ENCODE peak calls at places on chromosomes 11 and 22, in six cellular contexts. C is endothelial cell of umbilical vein; R is CD8-positive, alpha-beta memory T cell; E is fibroblast of mammary gland; J is DND-41; T is mammary epithelial cell. F is an unnamed sample.

GRCh38 chr11:86688398-86689179 is 16.2 kb upstream of the ME3 start:
- DNase-seq in T (no peak), J (no peak), C (no peak), E (peak; percentile 31), R (no peak), F (peak; percentile 84)

GRCh38 chr11:75325713-75326438 is 25.6 kb downstream of the ARRB1 start:
- DNase-seq in T (peak; percentile 91), C (peak; percentile 98), E (peak; percentile 96), J (peak; percentile 52), R (no peak), F (no peak)

GRCh38 chr11:110710520-110711381 is 1.5 kb downstream of the ARHGAP20 start:
- DNase-seq in C (peak; percentile 29), T (no peak), R (no peak), J (no peak), E (peak; percentile 26), F (no peak)

GRCh38 chr11:44909557-44909956 is 41.1 kb downstream of the TP53I11 start:
- DNase-seq in E (no peak), R (no peak), T (no peak), C (no peak), J (no peak), F (no peak)

GRCh38 chr22:47589271-47590250 is 827.1 kb downstream of the TBC1D22A start:
- DNase-seq in E (no peak), J (no peak), T (no peak), R (no peak), C (no peak), F (no peak)

GRCh38 chr11:8008212-8008611 is 21.1 kb downstream of the EIF3F start:
- DNase-seq in C (no peak), T (no peak), E (no peak), R (no peak), J (no peak), F (no peak)

GRCh38 chr11:121163658-121164308 is 62.7 kb downstream of the TECTA start:
- DNase-seq in C (no peak), R (no peak), T (peak; percentile 59), J (no peak), E (no peak), F (no peak)

GRCh38 chr11:12150831-12151382 is 40.5 kb downstream of the MICAL2 start:
- DNase-seq in R (no peak), J (no peak), E (peak; percentile 72), T (peak; percentile 50), C (no peak), F (no peak)

GRCh38 chr11:83034673-83035014 is 37.1 kb downstream of the RAB30 start:
- DNase-seq in C (no peak), R (no peak), E (no peak), J (no peak), T (no peak), F (no peak)

GRCh38 chr11:79461144-79461543 is 20.3 kb upstream of the TENM4 start:
- DNase-seq in E (peak; percentile 55), T (peak; percentile 54), C (no peak), R (no peak), J (no peak), F (peak; percentile 75)

GRCh38 chr11:9594267-9595046 is 21.0 kb downstream of the WEE1 start:
- DNase-seq in E (no peak), T (no peak), J (no peak), C (no peak), R (no peak), F (peak; percentile 69)

GRCh38 chr22:25747245-25747944 is 5.4 kb downstream of the MYO18B start:
- DNase-seq in T (peak; percentile 93), J (no peak), E (peak; percentile 99), C (peak; percentile 88), R (no peak), F (no peak)

GRCh38 chr22:31603574-31603973 is 58.4 kb downstream of the PISD start:
- DNase-seq in R (no peak), C (no peak), E (no peak), J (no peak), T (no peak), F (no peak)

GRCh38 chr11:72719144-72719543 is 33.1 kb downstream of the ARAP1 start:
- DNase-seq in C (no peak), J (no peak), R (no peak), T (no peak), E (peak; percentile 43), F (no peak)

GRCh38 chr11:31641477-31642062 is 132.0 kb downstream of the ELP4 start:
- DNase-seq in J (no peak), R (no peak), T (no peak), E (peak; percentile 53), C (peak; percentile 41), F (peak; percentile 47)

GRCh38 chr11:124799384-124800225 is 601 bp downstream of the MSANTD2 start:
- DNase-seq in C (peak; percentile 56), R (peak; percentile 26), J (peak; percentile 51), E (peak; percentile 14), T (peak; percentile 42), F (peak; percentile 59)

GRCh38 chr22:19717691-19718254 is 3.5 kb downstream of the SEPTIN5 start:
- DNase-seq in R (peak; percentile 71), J (peak; percentile 81), C (peak; percentile 62), T (peak; percentile 55), E (peak; percentile 50), F (peak; percentile 87)

GRCh38 chr11:66892926-66893325 is 36.1 kb downstream of the LRFN4 start:
- DNase-seq in J (no peak), C (no peak), E (peak; percentile 25), T (no peak), R (no peak), F (no peak)

GRCh38 chr11:96219981-96220623 is 122.9 kb downstream of the MAML2 start:
- DNase-seq in C (peak; percentile 57), R (no peak), J (peak; percentile 51), E (peak; percentile 79), T (no peak), F (no peak)

GRCh38 chr11:61511383-61511782 is 2.8 kb downstream of the LRRC10B start:
- DNase-seq in R (no peak), J (no peak), T (no peak), C (no peak), E (no peak), F (no peak)

GRCh38 chr11:61507962-61508824 is at the start of gene LRRC10B:
- DNase-seq in T (no peak), R (no peak), E (no peak), C (no peak), J (no peak), F (peak; percentile 86)

GRCh38 chr11:61510980-61511373 is 2.4 kb downstream of the LRRC10B start:
- DNase-seq in E (no peak), R (no peak), T (no peak), C (no peak), J (no peak), F (no peak)

GRCh38 chr11:61510178-61510979 is 1.8 kb downstream of the LRRC10B start:
- DNase-seq in R (no peak), T (no peak), J (no peak), C (no peak), E (no peak), F (no peak)

GRCh38 chr11:61509058-61510029 is 795 bp downstream of the LRRC10B start:
- DNase-seq in R (no peak), T (peak; percentile 84), C (peak; percentile 76), E (peak; percentile 62), J (no peak), F (peak; percentile 88)
- H3K4me3 ChIP-seq in R (no peak overlapping the region), T (no peak overlapping the region), C (no peak overlapping the region), E (no peak overlapping the region), J (no peak overlapping the region), F (peak overlapping the region; percentile 52)

DNA sequence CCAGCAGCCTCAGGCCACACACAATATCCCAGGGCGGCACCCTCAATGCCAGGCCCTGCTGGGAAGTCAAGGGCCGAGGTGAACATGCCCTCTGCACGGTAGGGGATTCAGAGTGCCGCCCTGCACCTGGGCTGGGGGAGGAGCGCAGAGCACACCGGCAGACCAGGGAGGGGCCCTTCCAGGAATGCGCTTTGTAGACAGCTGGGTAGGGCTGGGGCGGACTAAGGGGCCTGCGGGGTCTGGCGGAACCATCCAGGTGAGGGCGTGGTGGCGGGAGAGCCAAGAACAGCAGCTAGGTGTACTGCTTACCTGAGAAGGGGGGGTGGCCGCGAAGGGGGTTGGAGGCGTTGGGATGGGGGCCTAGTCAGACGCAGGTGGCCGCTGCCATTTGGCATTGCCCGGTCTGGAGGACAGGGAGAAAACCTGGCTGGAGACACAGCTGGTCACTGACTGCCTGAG is 26.0 kb downstream of the DUSP8 start:
- DNase-seq in C (no peak), E (no peak), J (no peak), R (no peak), T (no peak), F (no peak)
- H3K4me3 ChIP-seq in C (no peak overlapping the region), E (no peak overlapping the region), J (no peak overlapping the region), R (no peak overlapping the region), T (no peak overlapping the region), F (no peak overlapping the region)

DNA sequence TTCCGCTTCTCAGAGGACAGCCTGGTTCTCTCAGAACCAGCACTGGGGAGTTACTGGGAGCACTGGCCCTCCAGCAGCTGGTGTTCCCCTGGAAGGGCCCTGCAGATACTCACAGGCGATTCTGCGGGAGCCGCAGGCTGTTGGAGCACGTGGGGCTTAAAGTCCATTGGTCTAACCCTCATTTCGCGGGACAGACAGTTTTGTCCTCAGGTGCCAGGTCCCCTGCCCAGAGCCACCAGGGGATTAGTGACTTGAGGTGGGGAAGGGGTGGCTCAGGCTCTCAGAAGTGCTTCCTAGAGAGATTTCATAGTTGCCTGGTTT is 53.9 kb downstream of the CACNA1I start:
- DNase-seq in J (no peak), R (no peak), C (no peak), T (no peak), E (no peak), F (no peak)
- H3K4me3 ChIP-seq in J (no peak overlapping the region), R (no peak overlapping the region), C (no peak overlapping the region), T (no peak overlapping the region), E (no peak overlapping the region), F (no peak overlapping the region)

DNA sequence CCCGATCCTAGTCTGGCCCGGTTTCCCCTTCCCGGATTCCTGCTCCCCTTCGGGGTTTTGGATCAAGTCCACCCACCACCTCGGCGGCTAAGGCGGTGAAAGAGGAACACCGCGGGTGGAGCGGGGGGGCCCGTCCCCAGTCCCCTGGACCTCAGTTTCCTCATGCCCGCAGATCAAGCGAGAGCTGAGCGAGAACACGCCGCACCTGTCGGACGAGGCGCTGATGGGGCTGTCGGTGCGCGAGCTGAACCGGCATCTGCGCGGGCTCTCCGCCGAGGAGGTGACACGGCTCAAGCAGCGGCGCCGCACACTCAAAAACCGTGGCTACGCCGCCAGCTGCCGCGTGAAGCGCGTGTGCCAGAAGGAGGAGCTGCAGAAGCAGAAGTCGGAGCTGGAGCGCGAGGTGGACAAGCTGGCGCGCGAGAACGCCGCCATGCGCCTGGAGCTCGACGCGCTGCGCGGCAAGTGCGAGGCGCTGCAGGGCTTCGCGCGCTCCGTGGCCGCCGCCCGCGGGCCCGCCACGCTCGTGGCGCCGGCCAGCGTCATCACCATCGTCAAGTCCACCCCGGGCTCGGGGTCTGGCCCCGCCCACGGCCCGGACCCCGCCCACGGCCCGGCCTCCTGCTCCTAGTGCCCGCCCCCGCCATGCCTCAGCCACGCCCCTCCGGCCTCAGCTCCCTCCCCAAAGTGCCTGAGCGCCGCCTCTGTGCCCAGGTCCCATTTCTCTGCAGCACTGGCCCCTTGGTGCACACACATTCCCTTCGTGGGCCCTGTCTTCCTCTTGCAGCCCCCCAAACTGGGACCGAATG is 12.7 kb downstream of the MAFF start:
- DNase-seq in R (peak; percentile 67), J (peak; percentile 25), T (no peak), E (no peak), C (peak; percentile 50), F (peak; percentile 71)
- H3K4me3 ChIP-seq in R (peak overlapping the region; percentile 26), J (no peak overlapping the region), T (no peak overlapping the region), E (no peak overlapping the region), C (no peak overlapping the region), F (no peak overlapping the region)